ENCODE peak calls at places on chromosomes 4 and X, in seven cellular contexts. N is thoracic aorta, Z is cardiac muscle cell, W is stomach, V is lung, L is WERI-Rb-1, X is body of pancreas. A is an unnamed sample.

GRCh38 chr4:102449751-102450352 is 51.3 kb upstream of the NFKB1 start:
- DNase-seq in N (no peak), Z (peak), W (peak), V (peak), L (peak), X (peak), A (peak)

GRCh38 chr4:38939150-38939549 is 71.5 kb downstream of the FAM114A1 start:
- DNase-seq in N (no peak), Z (no peak), W (no peak), V (no peak), L (no peak), X (no peak), A (no peak)

GRCh38 chr4:179095585-179096228 is 1653.5 kb upstream of the AGA start:
- DNase-seq in N (no peak), Z (no peak), W (no peak), V (no peak), L (no peak), X (no peak), A (peak)

GRCh38 chr4:7677799-7678301 is 243.1 kb upstream of the PSAPL1 start:
- DNase-seq in N (no peak), Z (no peak), W (no peak), V (no peak), L (no peak), X (no peak), A (no peak)

GRCh38 chr4:101953949-101954348 is 163.4 kb downstream of the BANK1 start:
- DNase-seq in N (no peak), Z (peak), W (no peak), V (no peak), L (no peak), X (no peak), A (peak)

GRCh38 chr4:57100979-57101629 is 9.1 kb downstream of the IGFBP7 start:
- DNase-seq in N (no peak), Z (peak), W (no peak), V (no peak), L (no peak), X (no peak), A (no peak)

GRCh38 chr4:177667687-177668086 is 225.4 kb upstream of the AGA start:
- DNase-seq in N (no peak), Z (no peak), W (no peak), V (no peak), L (peak), X (no peak), A (peak)

GRCh38 chr4:32129967-32130366 is 1409.8 kb downstream of the PCDH7 start:
- DNase-seq in N (no peak), Z (no peak), W (no peak), V (no peak), L (no peak), X (no peak), A (no peak)

GRCh38 chr4:154618708-154619315 is 6.4 kb upstream of the FGG start:
- DNase-seq in N (no peak), Z (peak), W (peak), V (peak), L (peak), X (peak), A (peak)

GRCh38 chrX:23626651-23627050 is 40.6 kb upstream of the PRDX4 start:
- DNase-seq in N (no peak), Z (no peak), W (no peak), V (no peak), L (no peak), X (no peak), A (peak)

GRCh38 chrX:154121961-154122360 is 22.1 kb upstream of the OPN1LW start:
- DNase-seq in N (no peak), Z (no peak), W (no peak), V (no peak), L (no peak), X (no peak), A (peak)

GRCh38 chrX:148601034-148601433 is 100.6 kb downstream of the AFF2 start:
- DNase-seq in N (no peak), Z (peak), W (no peak), V (no peak), L (no peak), X (no peak), A (no peak)

GRCh38 chrX:10045327-10046000 is 78.3 kb downstream of the CLDN34 start:
- DNase-seq in N (no peak), Z (peak), W (peak), V (no peak), L (no peak), X (peak), A (no peak)

GRCh38 chrX:21373637-21374162 is 518 bp upstream of the CNKSR2 start:
- DNase-seq in N (no peak), Z (no peak), W (no peak), V (no peak), L (peak), X (peak), A (peak)

GRCh38 chr4:153002110-153002509 is 66.0 kb downstream of the FHDC1 start:
- DNase-seq in N (no peak), Z (no peak), W (no peak), V (no peak), L (no peak), X (no peak), A (no peak)

GRCh38 chrX:130111220-130111934 is 1.1 kb upstream of the ELF4 start:
- DNase-seq in N (no peak), Z (no peak), W (no peak), V (no peak), L (no peak), X (no peak), A (no peak)
- H3K27ac ChIP-seq in N (no peak), Z (no peak), W (peak), V (peak), L (no peak), X (no peak), A (no peak)

GRCh38 chrX:132467029-132467428 is 21.8 kb downstream of the MBNL3 start:
- DNase-seq in N (no peak), Z (peak), W (no peak), V (no peak), L (no peak), X (no peak), A (no peak)
- H3K27ac ChIP-seq in N (no peak), Z (no peak), W (no peak), V (no peak), L (no peak), X (no peak), A (no peak)

DNA sequence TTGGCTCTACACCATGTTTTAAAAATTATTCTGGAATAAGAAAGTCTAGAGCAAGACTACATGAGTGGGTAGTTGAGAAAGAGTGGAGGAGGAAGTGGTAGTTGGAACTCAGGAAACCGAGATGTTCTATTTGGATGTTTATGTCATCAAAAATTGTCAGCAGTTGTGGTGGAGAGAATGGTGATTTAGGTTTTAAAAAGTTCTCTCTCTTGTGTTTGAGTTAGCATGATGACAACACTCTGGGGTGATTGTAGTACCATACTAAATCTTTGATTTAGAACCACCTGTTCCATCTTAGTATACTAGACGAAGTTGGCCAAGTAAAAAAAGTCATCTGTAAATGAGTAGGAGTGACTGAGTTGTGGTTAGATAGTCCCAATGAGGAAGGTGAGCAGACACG is 40.7 kb downstream of the KLHL2 start:
- DNase-seq in N (no peak), Z (no peak), W (no peak), V (no peak), L (no peak), X (no peak), A (no peak)
- H3K27ac ChIP-seq in N (no peak), Z (no peak), W (peak), V (no peak), L (no peak), X (no peak), A (no peak)

GRCh38 chr4:108172231-108172779 is 3.6 kb upstream of the LEF1 start:
- DNase-seq in N (no peak), Z (peak), W (no peak), V (no peak), L (peak), X (no peak), A (no peak)
- H3K27ac ChIP-seq in N (peak), Z (peak), W (peak), V (no peak), L (no peak), X (no peak), A (no peak)

GRCh38 chr4:187995322-187996207 is at the start of gene ZFP42:
- DNase-seq in N (no peak), Z (peak), W (no peak), V (no peak), L (no peak), X (no peak), A (no peak)
- H3K27ac ChIP-seq in N (no peak), Z (no peak), W (no peak), V (no peak), L (no peak), X (no peak), A (no peak)

DNA sequence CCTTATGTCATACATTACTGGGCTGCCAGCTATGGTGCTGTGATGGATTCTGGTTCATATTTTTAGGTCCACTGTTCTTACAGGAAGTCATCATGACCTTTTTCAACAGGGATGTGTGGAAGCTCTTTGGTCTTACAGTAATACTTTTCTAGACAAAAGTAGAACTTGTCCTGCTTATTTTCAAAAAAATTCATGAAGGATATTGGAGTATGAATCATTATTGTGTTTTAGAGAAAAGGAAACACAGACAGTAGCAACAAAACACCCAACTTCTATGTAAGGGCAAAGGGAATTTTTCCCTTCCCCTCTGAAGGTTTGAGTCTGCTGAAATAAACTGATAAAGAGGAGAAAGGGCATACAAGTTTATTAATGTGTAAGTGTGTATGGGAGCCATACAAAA is 54.7 kb upstream of the FAM9C start:
- DNase-seq in N (no peak), Z (peak), W (no peak), V (no peak), L (no peak), X (no peak), A (no peak)
- H3K27ac ChIP-seq in N (no peak), Z (no peak), W (peak), V (peak), L (no peak), X (no peak), A (no peak)

GRCh38 chr4:123405212-123405856 is 8.7 kb downstream of the SPRY1 start:
- DNase-seq in N (no peak), Z (peak), W (no peak), V (no peak), L (no peak), X (no peak), A (peak)
- H3K27ac ChIP-seq in N (no peak), Z (no peak), W (peak), V (peak), L (no peak), X (no peak), A (no peak)

GRCh38 chr4:166941629-166942028 is 292.7 kb downstream of the SPOCK3 start:
- DNase-seq in N (no peak), Z (no peak), W (no peak), V (no peak), L (no peak), X (no peak), A (no peak)
- H3K27ac ChIP-seq in N (no peak), Z (no peak), W (no peak), V (no peak), L (no peak), X (no peak), A (no peak)

GRCh38 chrX:70480660-70481018 is 36.0 kb downstream of the DLG3 start:
- DNase-seq in N (no peak), Z (peak), W (no peak), V (no peak), L (peak), X (no peak), A (no peak)

GRCh38 chrX:70478521-70478920 is 33.9 kb downstream of the DLG3 start:
- DNase-seq in N (no peak), Z (no peak), W (no peak), V (no peak), L (peak), X (no peak), A (peak)

GRCh38 chrX:70479970-70480659 is 35.5 kb downstream of the DLG3 start:
- DNase-seq in N (no peak), Z (peak), W (peak), V (no peak), L (no peak), X (peak), A (no peak)

GRCh38 chrX:70477734-70478075 is 33.1 kb downstream of the DLG3 start:
- DNase-seq in N (no peak), Z (no peak), W (no peak), V (no peak), L (no peak), X (no peak), A (no peak)

DNA sequence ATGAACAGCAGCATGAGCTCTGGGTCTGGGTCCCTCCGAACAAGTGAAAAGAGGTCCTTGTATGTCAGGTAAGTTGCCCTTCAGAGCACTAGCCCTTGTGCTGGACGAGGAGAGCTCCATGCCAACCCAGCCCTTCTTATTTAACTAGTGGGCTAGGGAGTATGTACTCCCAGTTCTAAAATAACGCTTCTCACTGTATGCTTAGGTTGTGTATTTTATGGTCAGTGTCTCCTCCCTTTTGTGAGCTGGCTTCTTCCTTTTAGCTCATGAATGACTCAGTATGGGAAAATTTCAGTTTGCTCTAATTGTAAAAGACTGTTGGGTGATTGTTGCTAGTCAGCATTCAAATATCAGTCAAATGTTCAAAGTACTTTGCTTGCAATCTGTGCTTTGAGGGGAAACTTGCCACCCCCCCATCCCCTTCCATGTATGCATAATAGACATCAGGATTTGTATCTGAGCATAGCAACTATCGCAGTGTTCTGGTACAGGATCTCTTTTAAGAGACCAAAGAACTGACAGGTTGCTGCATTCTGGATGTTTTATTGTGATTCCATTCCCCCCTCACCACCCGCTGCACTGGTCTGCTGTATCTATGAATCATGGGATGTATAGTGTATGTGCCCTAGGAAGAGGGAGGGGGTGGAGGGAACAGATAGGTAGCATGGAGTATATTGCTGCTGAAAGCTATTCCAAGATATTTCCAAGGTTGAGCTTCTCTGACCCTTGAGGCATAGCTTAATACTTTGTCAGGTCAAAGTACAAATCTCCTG is 34.7 kb downstream of the DLG3 start:
- DNase-seq in N (no peak), Z (peak), W (no peak), V (no peak), L (no peak), X (no peak), A (no peak)
- H3K27ac ChIP-seq in N (peak), Z (peak), W (peak), V (peak), L (peak), X (peak), A (no peak)